ENCODE peak calls at places on chromosomes 7 and 10, in seven cellular contexts. D, O, V, P, R, J and T are unnamed samples.

GRCh38 chr10:47454294-47455058 is 29.4 kb downstream of the ANXA8 start:
- DNase-seq in D (peak; percentile 84), O (no peak), V (no peak), P (no peak), R (peak; percentile 9), J (no peak), T (no peak)

GRCh38 chr7:77188736-77189429 is 10.7 kb downstream of the FGL2 start:
- DNase-seq in D (no peak), O (no peak), V (no peak), P (no peak), R (no peak), J (no peak), T (no peak)

GRCh38 chr10:119650062-119650461 is 1.1 kb upstream of the BAG3 start:
- DNase-seq in D (no peak), O (no peak), V (no peak), P (no peak), R (no peak), J (no peak), T (no peak)

GRCh38 chr10:124644771-124645170 is 99.4 kb downstream of the FAM53B start:
- DNase-seq in D (no peak), O (no peak), V (no peak), P (no peak), R (no peak), J (no peak), T (no peak)

GRCh38 chr10:25231751-25232150 is 57.0 kb downstream of the GPR158 start:
- DNase-seq in D (no peak), O (no peak), V (no peak), P (no peak), R (no peak), J (no peak), T (no peak)

GRCh38 chr10:95784279-95784913 is 28.4 kb downstream of the ENTPD1 start:
- DNase-seq in D (no peak), O (no peak), V (no peak), P (no peak), R (no peak), J (no peak), T (no peak)

GRCh38 chr7:44639701-44640321 is 33.4 kb downstream of the OGDH start:
- DNase-seq in D (no peak), O (peak; percentile 84), V (no peak), P (peak; percentile 83), R (peak; percentile 64), J (no peak), T (peak; percentile 55)

GRCh38 chr7:37111459-37111858 is 337.2 kb downstream of the ELMO1 start:
- DNase-seq in D (no peak), O (no peak), V (no peak), P (no peak), R (no peak), J (no peak), T (no peak)

GRCh38 chr10:75121322-75121721 is 9.9 kb downstream of the SAMD8 start:
- DNase-seq in D (no peak), O (no peak), V (no peak), P (no peak), R (no peak), J (no peak), T (no peak)

GRCh38 chr10:22911889-22912762 is 15.7 kb upstream of the ARMC3 start:
- DNase-seq in D (no peak), O (peak; percentile 26), V (no peak), P (no peak), R (no peak), J (no peak), T (no peak)

GRCh38 chr7:1700536-1701333 is 30.7 kb downstream of the ELFN1 start:
- DNase-seq in D (peak; percentile 53), O (no peak), V (no peak), P (peak; percentile 0), R (no peak), J (no peak), T (no peak)

GRCh38 chr7:152342796-152343195 is 93.0 kb downstream of the KMT2C start:
- DNase-seq in D (no peak), O (no peak), V (no peak), P (no peak), R (no peak), J (no peak), T (no peak)

GRCh38 chr10:103506061-103506460 is 12.6 kb downstream of the NEURL1 start:
- DNase-seq in D (no peak), O (no peak), V (no peak), P (no peak), R (no peak), J (no peak), T (no peak)

GRCh38 chr7:106775552-106775936 is 89.5 kb upstream of the PIK3CG start:
- DNase-seq in D (no peak), O (peak; percentile 70), V (no peak), P (no peak), R (peak; percentile 72), J (no peak), T (peak; percentile 50)

GRCh38 chr7:31109751-31110150 is 57.6 kb downstream of the ADCYAP1R1 start:
- DNase-seq in D (peak; percentile 28), O (no peak), V (no peak), P (no peak), R (no peak), J (no peak), T (no peak)

GRCh38 chr10:110530131-110530831 is 32.6 kb downstream of the DUSP5 start:
- DNase-seq in D (no peak), O (no peak), V (no peak), P (peak; percentile 86), R (peak; percentile 93), J (no peak), T (peak; percentile 77)